ENCODE peak calls at places on chromosomes 11 and 22, in four cellular contexts. F, Q, E and T are unnamed samples.

GRCh38 chr11:47847537-47847891 is 636 bp downstream of the NUP160 start:
- DNase-seq in F (no peak), Q (no peak), E (no peak), T (no peak)

GRCh38 chr22:36385491-36386350 is 2.0 kb downstream of the MYH9 start:
- DNase-seq in F (no peak), Q (no peak), E (no peak), T (peak)

GRCh38 chr11:105045897-105046296 is 762 bp upstream of the CARD16 start:
- DNase-seq in F (no peak), Q (no peak), E (no peak), T (no peak)

GRCh38 chr11:11993814-11994213 is 14.6 kb downstream of the DKK3 start:
- DNase-seq in F (peak), Q (no peak), E (no peak), T (no peak)

GRCh38 chr11:78646564-78647185 is 72.0 kb upstream of the NARS2 start:
- DNase-seq in F (no peak), Q (peak), E (no peak), T (peak)

GRCh38 chr11:128511712-128512111 is 75.6 kb downstream of the ETS1 start:
- DNase-seq in F (no peak), Q (no peak), E (no peak), T (no peak)

GRCh38 chr11:3227568-3228444 is 4.4 kb downstream of the MRGPRE start:
- DNase-seq in F (no peak), Q (no peak), E (no peak), T (no peak)

GRCh38 chr11:126313826-126314225 is 10.0 kb downstream of the DCPS start:
- DNase-seq in F (no peak), Q (no peak), E (no peak), T (no peak)

GRCh38 chr11:11793073-11793472 is 48.7 kb upstream of the USP47 start:
- DNase-seq in F (no peak), Q (no peak), E (no peak), T (no peak)

GRCh38 chr11:82268627-82269026 is 465.0 kb downstream of the FAM181B start:
- DNase-seq in F (no peak), Q (no peak), E (no peak), T (no peak)

GRCh38 chr22:35597692-35598395 is 19.3 kb downstream of the MB start:
- DNase-seq in F (no peak), Q (no peak), E (no peak), T (no peak)

GRCh38 chr11:94740975-94741707 is 27.0 kb upstream of the AMOTL1 start:
- DNase-seq in F (no peak), Q (peak), E (no peak), T (no peak)

GRCh38 chr11:98835336-98835735 is 185.4 kb upstream of the CNTN5 start:
- DNase-seq in F (no peak), Q (no peak), E (no peak), T (no peak)

GRCh38 chr11:93498099-93499040 is 44.8 kb downstream of the SMCO4 start:
- DNase-seq in F (no peak), Q (no peak), E (no peak), T (no peak)

GRCh38 chr11:818396-819128 is at the start of gene PNPLA2:
- DNase-seq in F (no peak), Q (no peak), E (no peak), T (peak)

GRCh38 chr22:20793386-20794131 is 19.6 kb downstream of the SERPIND1 start:
- DNase-seq in F (no peak), Q (no peak), E (no peak), T (no peak)

GRCh38 chr11:104484784-104485554 is 321.0 kb upstream of the PDGFD start:
- DNase-seq in F (no peak), Q (no peak), E (no peak), T (no peak)

GRCh38 chr11:119030029-119030328 is 698 bp downstream of the SLC37A4 start:
- DNase-seq in F (no peak), Q (no peak), E (no peak), T (no peak)

GRCh38 chr11:84316866-84317560 is 1030.8 kb upstream of the CCDC90B start:
- DNase-seq in F (no peak), Q (no peak), E (no peak), T (no peak)

GRCh38 chr11:73759520-73760065 is 1.3 kb downstream of the RAB6A start:
- DNase-seq in F (no peak), Q (no peak), E (no peak), T (no peak)

GRCh38 chr22:36445158-36445668 is 36.2 kb downstream of the TXN2 start:
- DNase-seq in F (no peak), Q (peak), E (no peak), T (no peak)

GRCh38 chr11:46247090-46247489 is 30.4 kb upstream of the CREB3L1 start:
- DNase-seq in F (no peak), Q (no peak), E (no peak), T (no peak)

GRCh38 chr11:62433553-62434301 is 14.9 kb downstream of the SCGB1A1 start:
- DNase-seq in F (no peak), Q (no peak), E (no peak), T (peak)

GRCh38 chr11:47389577-47390072 is 11.3 kb upstream of the SPI1 start:
- DNase-seq in F (no peak), Q (no peak), E (no peak), T (no peak)

GRCh38 chr11:113376156-113376555 is 11.4 kb upstream of the ANKK1 start:
- DNase-seq in F (no peak), Q (no peak), E (no peak), T (no peak)

GRCh38 chr11:15793032-15793996 is 563.0 kb downstream of the SOX6 start:
- DNase-seq in F (no peak), Q (no peak), E (no peak), T (no peak)

GRCh38 chr11:125960771-125961170 is 14.9 kb downstream of the VSIG10L2 start:
- DNase-seq in F (no peak), Q (no peak), E (no peak), T (no peak)

GRCh38 chr22:42754658-42755057 is 34.0 kb upstream of the A4GALT start:
- DNase-seq in F (no peak), Q (peak), E (no peak), T (no peak)

GRCh38 chr11:68255526-68255925 is 16.2 kb downstream of the C11orf24 start:
- DNase-seq in F (no peak), Q (peak), E (no peak), T (no peak)

GRCh38 chr11:24496371-24496727 is 504 bp upstream of the LUZP2 start:
- DNase-seq in F (no peak), Q (no peak), E (no peak), T (no peak)

GRCh38 chr11:24502425-24502824 is 5.6 kb downstream of the LUZP2 start:
- DNase-seq in F (peak), Q (no peak), E (no peak), T (no peak)

GRCh38 chr11:24496728-24497396 is at the start of gene LUZP2:
- DNase-seq in F (peak), Q (no peak), E (no peak), T (no peak)
- H3K4me3 ChIP-seq in F (peak), Q (no peak), E (no peak), T (peak)

GRCh38 chr11:66336234-66337102 is at the start of gene RIN1:
- DNase-seq in F (no peak), Q (peak), E (peak), T (peak)
- TF ChIP-seq EP300 in F (no peak), Q (peak), E (peak), T (no peak)

GRCh38 chr22:33625959-33626358 is 294.3 kb downstream of the LARGE1 start:
- DNase-seq in F (no peak), Q (no peak), E (no peak), T (no peak)

GRCh38 chr22:33620085-33620484 is 300.2 kb downstream of the LARGE1 start:
- DNase-seq in F (no peak), Q (no peak), E (no peak), T (no peak)
- TF ChIP-seq POLR2AphosphoS5 in F (no peak), Q (no peak), E (no peak), T (no peak)

GRCh38 chr11:10317281-10317755 is 12.4 kb downstream of the ADM start:
- DNase-seq in F (no peak), Q (no peak), E (no peak), T (no peak)
- H3K4me3 ChIP-seq in F (no peak), Q (no peak), E (peak), T (no peak)

GRCh38 chr22:37526376-37526775 is 7.2 kb upstream of the CARD10 start:
- DNase-seq in F (no peak), Q (no peak), E (no peak), T (no peak)

GRCh38 chr22:37521236-37521739 is 2.1 kb upstream of the CARD10 start:
- DNase-seq in F (no peak), Q (no peak), E (no peak), T (peak)

GRCh38 chr22:37525746-37526350 is 6.6 kb upstream of the CARD10 start:
- DNase-seq in F (no peak), Q (no peak), E (no peak), T (no peak)

GRCh38 chr22:37520754-37521153 is 1.5 kb upstream of the CARD10 start:
- DNase-seq in F (no peak), Q (peak), E (no peak), T (no peak)

DNA sequence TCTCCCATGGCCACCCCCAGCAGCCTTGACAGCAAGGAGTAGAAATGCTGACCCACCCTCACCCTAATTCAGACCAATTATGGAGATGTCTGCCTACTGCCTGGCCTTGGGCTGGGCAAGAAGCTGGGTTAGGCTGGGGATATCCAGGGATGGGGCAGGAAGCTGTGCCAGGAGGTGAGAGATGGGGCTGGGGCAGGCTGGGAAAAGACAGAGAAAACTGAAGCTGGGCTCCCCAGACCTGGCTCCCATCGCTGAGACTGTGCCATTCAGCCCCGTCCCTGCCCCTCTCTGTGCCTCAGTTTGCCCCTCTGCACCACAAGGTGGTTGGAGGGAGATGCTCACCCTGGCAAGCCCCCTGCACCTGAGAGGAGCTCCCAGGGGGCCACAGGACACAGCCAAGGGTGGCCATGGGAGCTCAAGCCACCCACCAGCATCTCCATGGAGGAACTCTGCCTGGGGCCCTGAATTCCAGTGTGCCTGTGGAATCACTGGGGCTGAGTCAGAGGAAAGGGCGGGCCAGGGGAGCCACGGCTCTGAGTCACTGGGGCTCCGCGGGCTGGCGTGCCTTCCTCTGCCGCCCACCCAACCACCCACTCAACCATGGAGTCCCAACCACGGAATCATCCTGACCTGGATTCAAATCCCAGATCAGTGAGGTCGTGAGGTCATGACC is 6.0 kb upstream of the CARD10 start:
- DNase-seq in F (no peak), Q (no peak), E (no peak), T (no peak)
- TF ChIP-seq EP300 in F (no peak), Q (no peak), E (no peak), T (no peak)

GRCh38 chr22:18031670-18032454 is 7.5 kb upstream of the MICAL3 start:
- DNase-seq in F (no peak), Q (no peak), E (no peak), T (no peak)
- TF ChIP-seq POLR2AphosphoS5 in F (no peak), Q (no peak), E (no peak), T (peak)